ENCODE peak calls at places on chromosomes 16 and 17, in eight cellular contexts. U, C, Y, V, W, M, D and R are unnamed samples.

GRCh38 chr17:58755577-58756245 is at the start of gene PPM1E:
- DNase-seq in V (peak), Y (peak), C (peak), D (peak), M (peak), U (peak), W (peak), R (peak)

GRCh38 chr17:39694593-39694992 is 5.3 kb upstream of the ERBB2 start:
- DNase-seq in Y (no peak), W (no peak), M (no peak), C (no peak), V (no peak), D (no peak), U (no peak), R (no peak)

GRCh38 chr17:5780476-5780875 is 196.2 kb upstream of the NLRP1 start:
- DNase-seq in U (no peak), D (peak), Y (peak), M (no peak), C (no peak), V (peak), W (no peak), R (no peak)

GRCh38 chr16:80948886-80949502 is 57.7 kb downstream of the CMC2 start:
- DNase-seq in U (peak), Y (peak), C (peak), D (peak), V (peak), M (no peak), W (peak), R (peak)

GRCh38 chr17:76700627-76701470 is 9.9 kb downstream of the MXRA7 start:
- DNase-seq in D (no peak), C (peak), W (peak), U (peak), Y (no peak), M (no peak), V (peak), R (peak)

GRCh38 chr17:82000803-82001649 is 21.7 kb downstream of the CENPX start:
- DNase-seq in U (no peak), D (no peak), M (no peak), C (no peak), Y (no peak), W (no peak), V (no peak), R (no peak)

GRCh38 chr17:47076171-47076570 is 97.1 kb upstream of the RPRML start:
- DNase-seq in D (no peak), M (no peak), W (no peak), Y (no peak), V (peak), U (no peak), C (no peak), R (no peak)

GRCh38 chr17:80920406-80920805 is 71.2 kb upstream of the CHMP6 start:
- DNase-seq in M (no peak), C (no peak), W (no peak), D (peak), Y (no peak), U (no peak), V (no peak), R (no peak)

GRCh38 chr16:48632137-48632774 is 22.3 kb upstream of the N4BP1 start:
- DNase-seq in V (no peak), C (no peak), Y (no peak), W (no peak), M (no peak), U (no peak), D (no peak), R (no peak)

GRCh38 chr16:30127994-30128393 is 5.0 kb upstream of the MAPK3 start:
- DNase-seq in D (no peak), M (no peak), C (no peak), V (no peak), U (no peak), Y (no peak), W (no peak), R (no peak)

GRCh38 chr17:6467567-6467966 is 23.3 kb downstream of the PIMREG start:
- DNase-seq in M (no peak), D (no peak), C (no peak), V (no peak), U (no peak), Y (no peak), W (no peak), R (no peak)

GRCh38 chr16:66207864-66208226 is 158.6 kb upstream of the CDH5 start:
- DNase-seq in V (no peak), C (no peak), W (no peak), Y (peak), M (no peak), D (no peak), U (no peak), R (no peak)

GRCh38 chr17:81349397-81350319 is 45.6 kb upstream of the BAHCC1 start:
- DNase-seq in V (no peak), Y (peak), C (no peak), W (peak), M (no peak), D (no peak), U (no peak), R (no peak)

GRCh38 chr17:6072157-6072556 is 2.0 kb downstream of the WSCD1 start:
- DNase-seq in M (no peak), U (no peak), D (no peak), Y (peak), V (no peak), C (no peak), W (no peak), R (no peak)

GRCh38 chr17:27817731-27818130 is 17.4 kb upstream of the NOS2 start:
- DNase-seq in D (no peak), C (no peak), W (no peak), M (no peak), Y (peak), V (no peak), U (no peak), R (no peak)

GRCh38 chr17:79985361-79985760 is 50.3 kb downstream of the TBC1D16 start:
- DNase-seq in W (no peak), U (no peak), Y (no peak), C (no peak), M (no peak), D (no peak), V (no peak), R (no peak)

GRCh38 chr17:81197409-81197795 is 25.4 kb downstream of the CEP131 start:
- DNase-seq in C (no peak), D (no peak), W (no peak), V (no peak), M (no peak), U (no peak), Y (no peak), R (no peak)

GRCh38 chr16:67029249-67030096 is 524 bp downstream of the CBFB start:
- DNase-seq in M (peak), C (peak), U (peak), W (no peak), V (peak), D (peak), Y (peak), R (peak)

GRCh38 chr16:12147681-12148479 is 171.3 kb downstream of the SNX29 start:
- DNase-seq in M (no peak), C (no peak), U (no peak), W (no peak), Y (peak), D (no peak), V (no peak), R (peak)

GRCh38 chr17:57186231-57187019 is 69.9 kb upstream of the MSI2 start:
- DNase-seq in W (no peak), U (peak), D (no peak), Y (no peak), V (no peak), M (no peak), C (no peak), R (no peak)

GRCh38 chr17:57478851-57479250 is 222.5 kb downstream of the MSI2 start:
- DNase-seq in V (no peak), U (no peak), C (no peak), D (no peak), Y (no peak), W (no peak), M (no peak), R (no peak)

GRCh38 chr17:46106966-46107644 is 86.1 kb downstream of the KANSL1 start:
- DNase-seq in U (no peak), C (no peak), Y (no peak), V (no peak), D (no peak), M (no peak), W (no peak), R (no peak)

GRCh38 chr17:19723967-19724366 is 7.6 kb upstream of the SLC47A2 start:
- DNase-seq in V (no peak), U (no peak), D (no peak), C (no peak), M (no peak), Y (peak), W (no peak), R (no peak)

GRCh38 chr17:39174907-39175694 is 9.1 kb upstream of the ARL5C start:
- DNase-seq in C (peak), M (peak), V (peak), U (peak), D (peak), W (peak), Y (peak), R (peak)

GRCh38 chr17:17752822-17753448 is 71.7 kb downstream of the RAI1 start:
- DNase-seq in C (no peak), M (no peak), U (no peak), W (no peak), D (peak), V (no peak), Y (no peak), R (no peak)

GRCh38 chr16:11133344-11133921 is 122.6 kb downstream of the SOCS1 start:
- DNase-seq in W (peak), C (peak), U (peak), M (no peak), V (peak), D (no peak), Y (peak), R (peak)